ENCODE peak calls at places on chromosome 3, in six cellular contexts. Q is HFFc6, N is Calu3, W is OCI-LY7, T is HCT116, F is dorsolateral prefrontal cortex. K is an unnamed sample.

GRCh38 chr3:9978664-9979349 is 7.8 kb downstream of the EMC3 start:
- DNase-seq in Q (no peak), N (no peak), W (no peak), T (no peak), F (no peak), K (no peak)

GRCh38 chr3:15983232-15983631 is 185.5 kb upstream of the ANKRD28 start:
- DNase-seq in Q (peak), N (no peak), W (no peak), T (no peak), F (no peak), K (no peak)

GRCh38 chr3:43953814-43954241 is 263.1 kb downstream of the ABHD5 start:
- DNase-seq in Q (peak), N (no peak), W (no peak), T (peak), F (no peak), K (no peak)

GRCh38 chr3:35663471-35663870 is 24.1 kb downstream of the ARPP21 start:
- DNase-seq in Q (no peak), N (no peak), W (no peak), T (no peak), F (no peak), K (no peak)

GRCh38 chr3:127748754-127749327 is 73.5 kb downstream of the MGLL start:
- DNase-seq in Q (no peak), N (no peak), W (no peak), T (no peak), F (no peak), K (no peak)

GRCh38 chr3:126343675-126344074 is 13.5 kb downstream of the KLF15 start:
- DNase-seq in Q (no peak), N (peak), W (no peak), T (no peak), F (peak), K (no peak)

GRCh38 chr3:34683851-34684250 is 885.4 kb downstream of the PDCD6IP start:
- DNase-seq in Q (peak), N (peak), W (peak), T (no peak), F (peak), K (peak)

GRCh38 chr3:126542340-126543241 is 16.1 kb downstream of the C3orf22 start:
- DNase-seq in Q (no peak), N (no peak), W (no peak), T (no peak), F (peak), K (no peak)

GRCh38 chr3:176767385-176767784 is 429.9 kb downstream of the TBL1XR1 start:
- DNase-seq in Q (no peak), N (no peak), W (no peak), T (peak), F (no peak), K (no peak)

GRCh38 chr3:34229871-34230270 is 431.4 kb downstream of the PDCD6IP start:
- DNase-seq in Q (no peak), N (no peak), W (no peak), T (no peak), F (no peak), K (no peak)

GRCh38 chr3:110341047-110341446 is 730.6 kb upstream of the NECTIN3 start:
- DNase-seq in Q (peak), N (no peak), W (no peak), T (no peak), F (no peak), K (no peak)

GRCh38 chr3:153615863-153616262 is 453.8 kb downstream of the RAP2B start:
- DNase-seq in Q (no peak), N (no peak), W (no peak), T (no peak), F (no peak), K (no peak)

GRCh38 chr3:128473180-128473519 is 6.5 kb upstream of the DNAJB8 start:
- DNase-seq in Q (no peak), N (no peak), W (no peak), T (no peak), F (no peak), K (no peak)

GRCh38 chr3:124569761-124570160 is 160.5 kb upstream of the UMPS start:
- DNase-seq in Q (no peak), N (no peak), W (no peak), T (no peak), F (no peak), K (no peak)

GRCh38 chr3:102020670-102021069 is 171.4 kb downstream of the NFKBIZ start:
- DNase-seq in Q (no peak), N (no peak), W (no peak), T (no peak), F (no peak), K (no peak)

GRCh38 chr3:27559835-27560234 is 75.7 kb upstream of the SLC4A7 start:
- DNase-seq in Q (peak), N (no peak), W (no peak), T (no peak), F (no peak), K (no peak)

GRCh38 chr3:72678892-72679291 is 169.4 kb downstream of the SHQ1 start:
- DNase-seq in Q (no peak), N (peak), W (no peak), T (no peak), F (no peak), K (no peak)

GRCh38 chr3:23959147-23959900 is 14.2 kb downstream of the NR1D2 start:
- DNase-seq in Q (peak), N (peak), W (no peak), T (peak), F (no peak), K (no peak)

GRCh38 chr3:133038089-133038730 is at the start of gene TMEM108:
- DNase-seq in Q (no peak), N (no peak), W (no peak), T (no peak), F (peak), K (peak)

DNA sequence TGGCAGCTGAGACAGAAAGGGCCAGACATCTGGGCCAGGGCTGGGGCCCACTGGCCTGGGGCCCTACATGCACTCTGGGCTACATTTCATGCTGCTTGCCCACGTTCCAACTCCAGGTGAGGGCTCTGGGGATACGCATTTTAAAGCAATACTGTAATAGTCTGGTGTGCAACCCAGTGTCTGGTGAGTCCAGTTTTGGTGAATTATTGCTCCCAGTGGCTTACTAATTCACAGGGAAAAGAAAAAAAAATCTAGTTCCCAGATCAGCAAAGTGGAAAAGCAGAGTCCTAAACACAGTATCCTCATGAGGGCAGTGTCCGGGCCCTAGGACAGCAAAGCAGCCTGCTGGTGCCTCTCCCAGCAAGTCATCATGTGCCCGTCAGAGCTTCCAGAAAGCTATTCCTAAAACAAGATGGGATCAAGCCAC is 82.4 kb downstream of the CCNL1 start:
- DNase-seq in Q (peak), N (no peak), W (no peak), T (no peak), F (no peak), K (no peak)
- TF ChIP-seq CTCF in Q (peak), N (no peak), W (no peak), T (no peak), F (no peak), K (no peak)

GRCh38 chr3:48416091-48416505 is 13.8 kb downstream of the PLXNB1 start:
- DNase-seq in Q (no peak), N (no peak), W (no peak), T (no peak), F (no peak), K (no peak)

GRCh38 chr3:48414376-48415250 is 15.3 kb downstream of the PLXNB1 start:
- DNase-seq in Q (no peak), N (no peak), W (no peak), T (no peak), F (peak), K (no peak)

GRCh38 chr3:48416546-48416945 is 13.3 kb downstream of the PLXNB1 start:
- DNase-seq in Q (no peak), N (no peak), W (no peak), T (no peak), F (no peak), K (no peak)

GRCh38 chr3:48413611-48414010 is 16.3 kb downstream of the PLXNB1 start:
- DNase-seq in Q (no peak), N (no peak), W (no peak), T (no peak), F (no peak), K (no peak)

DNA sequence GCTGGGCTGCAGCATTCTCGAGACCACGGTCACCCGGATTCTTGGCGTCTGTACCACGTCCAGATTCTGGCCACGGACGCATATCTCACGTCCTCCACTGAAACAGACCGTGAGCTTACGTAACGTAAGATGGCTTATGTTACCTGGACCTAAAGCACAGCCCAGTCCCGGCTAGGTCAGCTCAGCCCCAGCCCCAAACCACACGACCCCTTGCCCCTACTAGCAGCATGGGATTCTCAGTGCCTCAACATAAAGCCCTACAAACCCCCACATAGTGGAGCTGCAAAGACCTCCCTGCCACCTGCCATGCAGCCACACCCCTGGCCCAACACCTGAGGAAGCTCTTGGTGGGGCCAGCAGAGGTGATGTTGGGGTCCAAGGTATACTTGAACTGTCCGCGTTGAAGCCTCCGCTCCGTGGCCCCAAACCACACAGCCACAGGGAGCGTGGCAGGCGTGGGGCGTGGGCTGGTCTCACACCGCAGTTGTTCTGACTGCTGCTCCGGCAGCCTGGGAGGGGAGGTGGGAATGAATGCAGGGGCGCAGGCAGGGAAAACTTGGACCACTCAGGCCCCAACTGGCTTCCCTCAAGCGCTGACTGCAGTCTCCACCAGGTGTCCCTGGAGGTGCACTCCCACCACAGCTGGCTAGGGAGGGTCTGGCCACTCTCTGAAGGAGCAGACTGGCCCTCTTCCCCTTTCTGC is 14.5 kb downstream of the PLXNB1 start:
- DNase-seq in Q (no peak), N (no peak), W (no peak), T (no peak), F (no peak), K (no peak)
- TF ChIP-seq CTCF in Q (peak), N (no peak), W (peak), T (no peak), F (no peak), K (no peak)

DNA sequence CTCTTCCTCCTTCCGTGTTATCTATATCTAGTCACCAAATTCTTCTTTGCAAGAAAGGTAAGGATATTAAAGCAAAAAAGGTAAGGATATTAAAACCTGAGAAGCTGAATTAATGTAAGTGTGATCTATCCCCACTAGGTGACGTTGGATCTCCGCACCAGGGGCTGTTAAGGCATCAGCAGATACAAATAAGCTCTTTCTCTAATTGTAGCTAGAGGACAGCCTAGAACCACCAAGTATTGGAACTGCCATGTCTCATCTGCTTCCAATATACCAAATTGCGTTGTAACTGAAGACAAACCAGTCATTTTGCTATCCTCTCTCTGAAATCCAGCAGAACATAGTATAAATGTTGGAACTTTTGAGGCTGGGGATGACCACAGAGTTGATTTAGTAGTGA is 471.2 kb upstream of the TGFBR2 start:
- DNase-seq in Q (no peak), N (no peak), W (peak), T (no peak), F (no peak), K (no peak)
- TF ChIP-seq CTCF in Q (peak), N (no peak), W (peak), T (peak), F (no peak), K (no peak)

DNA sequence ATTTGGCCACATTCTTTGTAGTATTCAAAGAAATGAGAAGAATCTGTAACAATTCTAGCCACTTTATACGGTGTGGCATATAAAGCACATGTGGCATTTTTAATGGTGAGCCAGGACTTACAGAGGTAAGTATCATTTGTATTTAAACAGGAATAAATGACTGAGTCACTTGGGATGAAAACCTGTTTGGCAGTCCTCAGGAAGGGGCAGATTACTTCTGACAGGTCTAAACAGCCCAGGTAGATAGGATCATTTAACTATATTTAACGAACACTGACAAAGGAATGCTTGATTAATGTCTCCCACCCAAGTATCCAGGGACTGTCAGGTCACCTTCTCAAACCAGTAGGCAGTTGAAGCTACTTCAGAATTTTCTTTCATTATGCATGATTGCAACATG is 241.5 kb upstream of the SATB1 start:
- DNase-seq in Q (no peak), N (no peak), W (no peak), T (no peak), F (no peak), K (no peak)
- TF ChIP-seq CTCF in Q (no peak), N (no peak), W (no peak), T (no peak), F (no peak), K (no peak)

DNA sequence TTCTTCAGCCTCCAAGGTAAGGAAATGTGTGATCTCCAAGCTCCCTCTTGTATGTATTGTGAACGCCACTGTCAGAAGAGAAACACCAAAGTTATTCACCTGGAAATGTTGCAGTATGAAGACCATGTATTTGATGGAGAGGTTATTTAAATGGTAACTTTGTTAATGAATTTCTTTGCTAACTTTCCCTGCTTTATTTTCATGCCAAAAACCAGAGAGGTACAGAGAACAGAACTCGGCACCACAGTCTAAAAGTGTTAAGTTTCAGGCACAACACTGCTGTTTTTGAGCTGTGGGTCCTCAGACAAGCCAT is 73.1 kb upstream of the TNFSF10 start:
- DNase-seq in Q (no peak), N (no peak), W (no peak), T (no peak), F (no peak), K (no peak)
- TF ChIP-seq CTCF in Q (no peak), N (no peak), W (peak), T (no peak), F (no peak), K (no peak)

DNA sequence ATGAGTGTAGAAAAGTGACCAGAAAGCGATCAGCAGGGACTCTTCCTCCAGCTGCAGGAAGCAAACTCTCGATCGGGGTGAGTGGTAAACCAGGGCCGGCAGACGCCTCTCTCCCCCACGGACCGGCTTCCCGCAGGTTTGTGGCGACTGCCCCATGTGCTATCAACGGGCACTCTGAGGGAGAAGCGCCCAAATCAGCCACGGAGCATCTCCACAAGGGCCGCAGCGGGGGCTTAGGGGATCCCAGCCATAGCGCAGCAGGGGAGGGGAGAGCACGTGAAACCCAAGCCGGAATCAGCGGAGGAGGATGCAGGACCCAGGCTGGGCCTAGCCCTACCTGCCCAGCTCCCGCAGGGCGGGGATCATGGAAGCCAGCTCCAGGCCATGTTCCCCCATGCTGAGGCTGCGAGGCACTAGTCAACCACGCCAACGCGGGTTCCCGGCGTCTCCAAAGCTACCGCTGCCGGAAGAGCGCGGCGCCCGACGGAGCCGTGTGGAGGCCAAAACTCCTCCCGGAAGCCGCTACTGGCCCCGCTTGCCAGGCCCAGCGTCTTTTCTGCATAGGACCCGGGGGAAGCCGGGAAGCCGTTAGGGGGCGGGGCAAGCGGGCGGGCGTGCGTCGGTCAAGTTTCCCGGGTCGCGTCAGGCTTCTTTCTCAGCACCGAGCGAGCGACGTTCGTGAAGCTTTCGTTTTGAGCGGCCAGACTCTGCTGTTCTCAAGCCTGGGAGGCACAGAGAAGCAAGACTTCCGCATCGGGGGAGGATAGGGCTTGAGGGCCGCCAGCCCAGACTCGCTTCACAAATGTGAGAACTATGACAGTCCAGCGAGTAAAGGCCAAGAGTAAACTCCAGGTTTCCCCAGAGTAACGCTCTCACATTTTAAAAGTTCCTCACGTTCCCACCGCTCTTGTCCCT is at the start of gene ATR:
- DNase-seq in Q (peak), N (peak), W (peak), T (peak), F (peak), K (peak)
- TF ChIP-seq CTCF in Q (peak), N (no peak), W (no peak), T (no peak), F (peak), K (no peak)